ENCODE peak calls at places on chromosomes 6 and 20, in seven cellular contexts. One of them, this sample, is unnamed.

GRCh38 chr6:148657053-148657452 is 89.8 kb upstream of the UST start:
- DNase-seq in pancreas: no peak
- DNase-seq in Peyer's patch: no peak
- DNase-seq in tibial artery: peak; percentile 40
- DNase-seq in neuronal stem cell: no peak
- DNase-seq in sigmoid colon: no peak
- DNase-seq in IMR-90: peak; percentile 84
- DNase-seq in this sample: no peak

GRCh38 chr6:35419431-35419830 is 32.7 kb upstream of the FANCE start:
- DNase-seq in pancreas: no peak
- DNase-seq in Peyer's patch: no peak
- DNase-seq in tibial artery: no peak
- DNase-seq in neuronal stem cell: no peak
- DNase-seq in sigmoid colon: no peak
- DNase-seq in IMR-90: peak; percentile 91
- DNase-seq in this sample: peak; percentile 8

GRCh38 chr6:439681-440167 is 48.2 kb downstream of the IRF4 start:
- DNase-seq in pancreas: no peak
- DNase-seq in Peyer's patch: no peak
- DNase-seq in tibial artery: no peak
- DNase-seq in neuronal stem cell: no peak
- DNase-seq in sigmoid colon: no peak
- DNase-seq in IMR-90: no peak
- DNase-seq in this sample: no peak

GRCh38 chr6:151081658-151082057 is 158.1 kb upstream of the AKAP12 start:
- DNase-seq in pancreas: no peak
- DNase-seq in Peyer's patch: no peak
- DNase-seq in tibial artery: no peak
- DNase-seq in neuronal stem cell: no peak
- DNase-seq in sigmoid colon: no peak
- DNase-seq in IMR-90: no peak
- DNase-seq in this sample: no peak

GRCh38 chr6:168641455-168641854 is 200.5 kb downstream of the SMOC2 start:
- DNase-seq in pancreas: no peak
- DNase-seq in Peyer's patch: no peak
- DNase-seq in tibial artery: no peak
- DNase-seq in neuronal stem cell: no peak
- DNase-seq in sigmoid colon: peak; percentile 26
- DNase-seq in IMR-90: no peak
- DNase-seq in this sample: no peak

GRCh38 chr6:83182114-83182513 is 11.0 kb downstream of the PGM3 start:
- DNase-seq in pancreas: no peak
- DNase-seq in Peyer's patch: no peak
- DNase-seq in tibial artery: no peak
- DNase-seq in neuronal stem cell: no peak
- DNase-seq in sigmoid colon: no peak
- DNase-seq in IMR-90: no peak
- DNase-seq in this sample: no peak

GRCh38 chr6:35489995-35490791 is 6.7 kb downstream of the TEAD3 start:
- DNase-seq in pancreas: peak; percentile 72
- DNase-seq in Peyer's patch: no peak
- DNase-seq in tibial artery: peak; percentile 84
- DNase-seq in neuronal stem cell: peak; percentile 76
- DNase-seq in sigmoid colon: peak; percentile 98
- DNase-seq in IMR-90: peak; percentile 81
- DNase-seq in this sample: no peak

GRCh38 chr6:45543298-45544235 is 165.8 kb upstream of the SUPT3H start:
- DNase-seq in pancreas: no peak
- DNase-seq in Peyer's patch: no peak
- DNase-seq in tibial artery: no peak
- DNase-seq in neuronal stem cell: no peak
- DNase-seq in sigmoid colon: no peak
- DNase-seq in IMR-90: peak; percentile 77
- DNase-seq in this sample: no peak

GRCh38 chr20:59955131-59955796 is 3.0 kb upstream of the CDH26 start:
- DNase-seq in pancreas: no peak
- DNase-seq in Peyer's patch: no peak
- DNase-seq in tibial artery: no peak
- DNase-seq in neuronal stem cell: no peak
- DNase-seq in sigmoid colon: no peak
- DNase-seq in IMR-90: no peak
- DNase-seq in this sample: no peak

GRCh38 chr20:2920473-2920872 is 47.2 kb downstream of the PTPRA start:
- DNase-seq in pancreas: no peak
- DNase-seq in Peyer's patch: no peak
- DNase-seq in tibial artery: no peak
- DNase-seq in neuronal stem cell: no peak
- DNase-seq in sigmoid colon: no peak
- DNase-seq in IMR-90: no peak
- DNase-seq in this sample: no peak

GRCh38 chr20:29878777-29879442 is 1378.6 kb upstream of the DEFB115 start:
- DNase-seq in pancreas: no peak
- DNase-seq in Peyer's patch: no peak
- DNase-seq in tibial artery: no peak
- DNase-seq in neuronal stem cell: no peak
- DNase-seq in sigmoid colon: peak; percentile 67
- DNase-seq in IMR-90: no peak
- DNase-seq in this sample: no peak

GRCh38 chr6:141164042-141164748 is 968.5 kb upstream of the GJE1 start:
- DNase-seq in pancreas: peak; percentile 19
- DNase-seq in Peyer's patch: no peak
- DNase-seq in tibial artery: no peak
- DNase-seq in neuronal stem cell: no peak
- DNase-seq in sigmoid colon: no peak
- DNase-seq in IMR-90: peak; percentile 42
- DNase-seq in this sample: no peak

GRCh38 chr20:6660441-6660840 is 107.0 kb upstream of the BMP2 start:
- DNase-seq in pancreas: no peak
- DNase-seq in Peyer's patch: peak; percentile 72
- DNase-seq in tibial artery: no peak
- DNase-seq in neuronal stem cell: no peak
- DNase-seq in sigmoid colon: no peak
- DNase-seq in IMR-90: no peak
- DNase-seq in this sample: no peak

GRCh38 chr20:12047838-12048432 is 130.2 kb downstream of the BTBD3 start:
- DNase-seq in pancreas: no peak
- DNase-seq in Peyer's patch: no peak
- DNase-seq in tibial artery: no peak
- DNase-seq in neuronal stem cell: no peak
- DNase-seq in sigmoid colon: no peak
- DNase-seq in IMR-90: peak; percentile 74
- DNase-seq in this sample: no peak

GRCh38 chr6:104484626-104485025 is 375.1 kb downstream of the HACE1 start:
- DNase-seq in pancreas: no peak
- DNase-seq in Peyer's patch: no peak
- DNase-seq in tibial artery: no peak
- DNase-seq in neuronal stem cell: no peak
- DNase-seq in sigmoid colon: no peak
- DNase-seq in IMR-90: no peak
- DNase-seq in this sample: no peak

GRCh38 chr6:46129301-46129633 is 522 bp upstream of the ENPP4 start:
- DNase-seq in pancreas: no peak
- DNase-seq in Peyer's patch: no peak
- DNase-seq in tibial artery: no peak
- DNase-seq in neuronal stem cell: no peak
- DNase-seq in sigmoid colon: no peak
- DNase-seq in IMR-90: no peak
- DNase-seq in this sample: no peak

GRCh38 chr6:99471638-99472037 is 43.6 kb downstream of the USP45 start:
- DNase-seq in pancreas: peak; percentile 23
- DNase-seq in Peyer's patch: no peak
- DNase-seq in tibial artery: no peak
- DNase-seq in neuronal stem cell: no peak
- DNase-seq in sigmoid colon: no peak
- DNase-seq in IMR-90: no peak
- DNase-seq in this sample: no peak

GRCh38 chr6:130978660-130979396 is 84.2 kb downstream of the EPB41L2 start:
- DNase-seq in pancreas: no peak
- DNase-seq in Peyer's patch: no peak
- DNase-seq in tibial artery: no peak
- DNase-seq in neuronal stem cell: no peak
- DNase-seq in sigmoid colon: no peak
- DNase-seq in IMR-90: no peak
- DNase-seq in this sample: no peak

GRCh38 chr6:82712826-82713225 is 349.2 kb downstream of the TPBG start:
- DNase-seq in pancreas: no peak
- DNase-seq in Peyer's patch: no peak
- DNase-seq in tibial artery: no peak
- DNase-seq in neuronal stem cell: no peak
- DNase-seq in sigmoid colon: no peak
- DNase-seq in IMR-90: no peak
- DNase-seq in this sample: no peak

GRCh38 chr6:21264288-21264818 is 329.2 kb upstream of the SOX4 start:
- DNase-seq in pancreas: no peak
- DNase-seq in Peyer's patch: no peak
- DNase-seq in tibial artery: no peak
- DNase-seq in neuronal stem cell: no peak
- DNase-seq in sigmoid colon: no peak
- DNase-seq in IMR-90: no peak
- DNase-seq in this sample: no peak

GRCh38 chr6:29524982-29525639 is 34.4 kb downstream of the UBD start:
- DNase-seq in pancreas: no peak
- DNase-seq in Peyer's patch: no peak
- DNase-seq in tibial artery: no peak
- DNase-seq in neuronal stem cell: no peak
- DNase-seq in sigmoid colon: no peak
- DNase-seq in IMR-90: no peak
- DNase-seq in this sample: no peak

GRCh38 chr6:57267586-57268293 is 45.6 kb upstream of the RAB23 start:
- DNase-seq in pancreas: no peak
- DNase-seq in Peyer's patch: no peak
- DNase-seq in tibial artery: peak; percentile 54
- DNase-seq in neuronal stem cell: no peak
- DNase-seq in sigmoid colon: peak; percentile 70
- DNase-seq in IMR-90: peak; percentile 99
- DNase-seq in this sample: peak; percentile 31

GRCh38 chr20:20492521-20493334 is 124.8 kb downstream of the INSM1 start:
- DNase-seq in pancreas: peak; percentile 57
- DNase-seq in Peyer's patch: no peak
- DNase-seq in tibial artery: no peak
- DNase-seq in neuronal stem cell: peak; percentile 86
- DNase-seq in sigmoid colon: peak; percentile 69
- DNase-seq in IMR-90: no peak
- DNase-seq in this sample: no peak

DNA sequence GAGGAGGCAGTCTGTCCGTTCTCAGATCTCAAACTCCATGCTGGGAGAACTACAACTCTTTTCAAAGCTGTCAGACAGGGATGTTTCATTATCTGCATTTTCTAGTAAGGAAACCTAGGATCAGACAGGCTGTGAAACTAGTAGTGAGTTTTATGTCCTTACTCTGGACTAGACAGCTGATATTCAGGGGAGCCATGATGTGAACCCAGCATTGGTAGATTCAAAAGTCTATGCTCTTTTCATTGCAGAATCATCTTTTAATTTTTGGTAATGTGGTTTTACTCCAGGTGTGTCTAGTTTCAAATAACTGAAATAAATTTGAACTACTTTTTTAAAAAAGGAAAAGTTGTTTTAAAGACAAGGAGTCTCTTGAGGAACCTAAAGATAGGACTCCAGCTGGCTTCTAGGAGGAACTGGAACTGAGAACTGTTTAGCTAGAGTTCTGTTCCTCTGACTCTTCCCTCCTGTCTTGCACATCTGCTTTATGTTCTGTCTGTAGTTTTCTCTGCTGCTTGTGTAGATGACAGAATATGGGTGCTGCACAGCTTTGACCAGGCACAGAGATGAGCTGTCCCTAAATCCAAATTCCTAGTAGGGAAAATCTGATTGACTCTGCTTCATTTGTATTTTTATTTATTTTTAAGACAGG is 27.8 kb upstream of the RNF144B start:
- DNase-seq in pancreas: no peak
- DNase-seq in Peyer's patch: no peak
- DNase-seq in tibial artery: no peak
- DNase-seq in neuronal stem cell: no peak
- DNase-seq in sigmoid colon: no peak
- DNase-seq in IMR-90: no peak
- DNase-seq in this sample: no peak
- H3K4me3 ChIP-seq in pancreas: no peak overlapping the region
- H3K4me3 ChIP-seq in Peyer's patch: no peak overlapping the region
- H3K4me3 ChIP-seq in tibial artery: no peak overlapping the region
- H3K4me3 ChIP-seq in neuronal stem cell: no peak overlapping the region
- H3K4me3 ChIP-seq in sigmoid colon: no peak overlapping the region
- H3K4me3 ChIP-seq in IMR-90: no peak overlapping the region
- H3K4me3 ChIP-seq in this sample: no peak overlapping the region

DNA sequence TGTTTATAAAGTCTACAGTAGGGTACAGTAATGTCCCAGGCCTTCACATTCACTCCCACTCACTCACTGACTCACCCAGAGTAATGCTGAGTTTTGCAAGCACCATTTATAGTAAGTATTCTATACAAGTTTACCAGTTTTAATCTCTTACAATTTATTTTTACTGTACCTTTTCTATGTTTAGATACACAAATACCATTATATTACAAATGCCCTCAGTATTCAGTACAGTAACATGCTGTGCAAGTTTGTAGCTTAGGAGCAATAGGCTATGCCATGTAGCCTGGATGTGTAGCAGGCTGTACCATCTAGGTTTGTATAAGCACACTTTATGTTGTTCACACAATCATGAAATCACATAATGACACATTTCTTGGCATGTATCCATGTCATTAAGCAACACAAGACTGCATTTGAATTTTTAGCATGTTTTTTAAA is 673.6 kb downstream of the CD109 start:
- DNase-seq in pancreas: no peak
- DNase-seq in Peyer's patch: no peak
- DNase-seq in tibial artery: no peak
- DNase-seq in neuronal stem cell: no peak
- DNase-seq in sigmoid colon: no peak
- DNase-seq in IMR-90: peak; percentile 97
- DNase-seq in this sample: no peak
- H3K4me1 ChIP-seq in pancreas: no peaks in the 10 kb centered on the region
- H3K4me1 ChIP-seq in Peyer's patch: no peaks in the 10 kb centered on the region
- H3K4me1 ChIP-seq in tibial artery: no peaks in the 10 kb centered on the region
- H3K4me1 ChIP-seq in neuronal stem cell: no peaks in the 10 kb centered on the region
- H3K4me1 ChIP-seq in sigmoid colon: no peaks in the 10 kb centered on the region
- H3K4me1 ChIP-seq in IMR-90: peaks cover 7% of the 10 kb centered on the region
- H3K4me1 ChIP-seq in this sample: no peaks in the 10 kb centered on the region

DNA sequence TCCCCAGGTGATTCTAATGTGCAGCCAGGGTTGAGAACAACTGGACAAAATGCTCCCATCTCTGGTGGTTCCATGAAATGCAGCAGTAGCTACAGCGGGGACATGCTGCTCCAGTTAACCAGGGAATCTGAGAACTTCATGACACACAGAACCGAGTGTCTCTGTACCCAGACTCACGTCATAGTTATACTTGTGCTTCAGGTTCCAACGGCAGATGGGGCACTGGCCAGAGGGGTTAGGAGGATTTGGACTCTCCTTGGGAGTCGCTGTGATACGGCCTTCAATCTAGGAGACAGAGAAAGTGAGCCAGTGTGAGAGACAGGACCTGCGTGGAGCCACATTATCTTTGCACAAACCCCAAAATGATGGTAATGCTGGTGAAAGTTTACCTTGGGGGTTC is 9.2 kb downstream of the MRPS18A start:
- DNase-seq in pancreas: no peak
- DNase-seq in Peyer's patch: no peak
- DNase-seq in tibial artery: no peak
- DNase-seq in neuronal stem cell: no peak
- DNase-seq in sigmoid colon: no peak
- DNase-seq in IMR-90: no peak
- DNase-seq in this sample: no peak
- H3K4me3 ChIP-seq in pancreas: no peak overlapping the region
- H3K4me3 ChIP-seq in Peyer's patch: no peak overlapping the region
- H3K4me3 ChIP-seq in tibial artery: no peak overlapping the region
- H3K4me3 ChIP-seq in neuronal stem cell: no peak overlapping the region
- H3K4me3 ChIP-seq in sigmoid colon: no peak overlapping the region
- H3K4me3 ChIP-seq in IMR-90: no peak overlapping the region
- H3K4me3 ChIP-seq in this sample: no peak overlapping the region

GRCh38 chr6:139149383-139149782 is 14.5 kb downstream of the HECA start:
- DNase-seq in pancreas: no peak
- DNase-seq in Peyer's patch: no peak
- DNase-seq in tibial artery: no peak
- DNase-seq in neuronal stem cell: no peak
- DNase-seq in sigmoid colon: no peak
- DNase-seq in IMR-90: peak; percentile 35
- DNase-seq in this sample: no peak
- H3K4me1 ChIP-seq in pancreas: no peaks in the 10 kb centered on the region
- H3K4me1 ChIP-seq in Peyer's patch: peaks cover 61% of the 10 kb centered on the region
- H3K4me1 ChIP-seq in tibial artery: peaks cover 17% of the 10 kb centered on the region
- H3K4me1 ChIP-seq in neuronal stem cell: peaks cover 12% of the 10 kb centered on the region
- H3K4me1 ChIP-seq in sigmoid colon: no peaks in the 10 kb centered on the region
- H3K4me1 ChIP-seq in IMR-90: peaks cover 23% of the 10 kb centered on the region
- H3K4me1 ChIP-seq in this sample: peaks cover 99% of the 10 kb centered on the region